ENCODE peak calls at places on chromosomes 4 and X, in six cellular contexts. N, P, F, Y, Q and X are unnamed samples.

GRCh38 chr4:181281451-181281850 is 961.8 kb upstream of the TENM3 start:
- DNase-seq in F (no peak), N (no peak), Q (no peak), Y (no peak), P (no peak), X (no peak)

GRCh38 chrX:119726900-119727555 is 31.4 kb upstream of the SOWAHD start:
- DNase-seq in Y (no peak), P (peak), Q (no peak), F (no peak), N (no peak), X (no peak)

GRCh38 chr4:84529169-84529751 is 30.2 kb upstream of the NKX6-1 start:
- DNase-seq in Q (peak), P (peak), N (no peak), Y (no peak), F (peak), X (no peak)

GRCh38 chr4:70932984-70933383 is 30.8 kb downstream of the MOB1B start:
- DNase-seq in N (no peak), Y (no peak), Q (no peak), F (no peak), P (no peak), X (no peak)

GRCh38 chr4:146336413-146336807 is 122.1 kb downstream of the REELD1 start:
- DNase-seq in Y (no peak), P (peak), F (no peak), N (no peak), Q (peak), X (no peak)

GRCh38 chrX:78619829-78620228 is 39.3 kb downstream of the RTL3 start:
- DNase-seq in P (no peak), F (no peak), Y (no peak), N (no peak), Q (no peak), X (no peak)

GRCh38 chr4:158805628-158806471 is 37.0 kb downstream of the FNIP2 start:
- DNase-seq in P (no peak), F (no peak), N (no peak), Q (no peak), Y (no peak), X (no peak)

GRCh38 chr4:143399113-143399949 is 62.7 kb downstream of the GAB1 start:
- DNase-seq in Y (no peak), Q (peak), N (no peak), F (peak), P (peak), X (no peak)

GRCh38 chrX:115892787-115893671 is 277.5 kb upstream of the AGTR2 start:
- DNase-seq in F (peak), Q (peak), P (peak), N (peak), Y (peak), X (peak)

GRCh38 chr4:73448448-73449203 is 12.6 kb downstream of the AFP start:
- DNase-seq in Y (no peak), F (no peak), P (no peak), N (no peak), Q (no peak), X (no peak)

GRCh38 chrX:129717902-129718301 is 20.9 kb upstream of the XPNPEP2 start:
- DNase-seq in F (no peak), Q (no peak), N (no peak), P (no peak), Y (no peak), X (no peak)

GRCh38 chr4:8373270-8373972 is 67.1 kb downstream of the ACOX3 start:
- DNase-seq in N (no peak), F (no peak), Y (no peak), P (no peak), Q (no peak), X (no peak)

GRCh38 chr4:118224239-118224829 is 128.5 kb downstream of the PRSS12 start:
- DNase-seq in P (peak), Q (peak), Y (no peak), N (no peak), F (peak), X (no peak)

GRCh38 chr4:103754844-103755243 is 35.1 kb upstream of the TACR3 start:
- DNase-seq in F (no peak), P (no peak), Q (peak), N (no peak), Y (no peak), X (no peak)

GRCh38 chrX:52424658-52425057 is 55.8 kb downstream of the XAGE2 start:
- DNase-seq in Y (no peak), Q (no peak), P (no peak), N (no peak), F (no peak), X (no peak)

GRCh38 chr4:105624530-105624929 is 72.1 kb downstream of the ARHGEF38 start:
- DNase-seq in Y (no peak), P (no peak), F (no peak), Q (no peak), N (no peak), X (no peak)
- TF ChIP-seq ATF3 in Y (no peak), P (no peak), F (no peak), Q (no peak), N (no peak), X (no peak)

DNA sequence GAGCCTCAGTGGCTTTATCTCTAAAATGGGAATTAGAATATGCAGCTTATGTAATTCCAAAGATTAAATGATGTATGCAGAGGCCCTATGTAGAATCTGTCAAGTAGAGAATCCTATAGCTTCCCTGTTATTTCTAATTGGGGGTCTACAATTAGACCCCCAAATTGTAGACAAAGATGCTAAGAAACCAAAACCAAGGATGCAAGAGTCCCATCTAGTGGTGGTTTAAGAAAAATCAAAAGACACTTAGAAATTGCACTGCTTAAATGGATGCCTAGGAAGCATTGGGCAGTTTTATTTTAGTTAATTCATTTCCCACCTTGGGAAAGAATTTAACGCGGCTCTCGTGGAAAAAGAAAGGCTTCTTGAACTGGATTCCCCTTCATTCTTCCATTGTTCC is 115.2 kb downstream of the GABRA2 start:
- DNase-seq in Q (peak), Y (no peak), F (no peak), N (no peak), P (peak), X (no peak)
- TF ChIP-seq ATF3 in Q (no peak), Y (no peak), F (no peak), N (no peak), P (no peak), X (no peak)

GRCh38 chrX:131739823-131740222 is 195.9 kb downstream of the OR13H1 start:
- DNase-seq in P (peak), Q (peak), Y (no peak), N (no peak), F (no peak), X (no peak)
- TF ChIP-seq ATF3 in P (no peak), Q (no peak), Y (no peak), N (no peak), F (no peak), X (no peak)

GRCh38 chrX:151789179-151789800 is 54.7 kb downstream of the CNGA2 start:
- DNase-seq in N (no peak), P (peak), Q (no peak), F (no peak), Y (no peak), X (no peak)
- TF ChIP-seq ATF3 in N (no peak), P (no peak), Q (no peak), F (no peak), Y (no peak), X (no peak)

GRCh38 chr4:154911097-154911496 is 130.0 kb downstream of the RBM46 start:
- DNase-seq in N (no peak), P (no peak), Q (peak), Y (no peak), F (no peak), X (no peak)

GRCh38 chr4:154911608-154912098 is 130.6 kb downstream of the RBM46 start:
- DNase-seq in Y (no peak), Q (no peak), N (no peak), P (no peak), F (no peak), X (no peak)

DNA sequence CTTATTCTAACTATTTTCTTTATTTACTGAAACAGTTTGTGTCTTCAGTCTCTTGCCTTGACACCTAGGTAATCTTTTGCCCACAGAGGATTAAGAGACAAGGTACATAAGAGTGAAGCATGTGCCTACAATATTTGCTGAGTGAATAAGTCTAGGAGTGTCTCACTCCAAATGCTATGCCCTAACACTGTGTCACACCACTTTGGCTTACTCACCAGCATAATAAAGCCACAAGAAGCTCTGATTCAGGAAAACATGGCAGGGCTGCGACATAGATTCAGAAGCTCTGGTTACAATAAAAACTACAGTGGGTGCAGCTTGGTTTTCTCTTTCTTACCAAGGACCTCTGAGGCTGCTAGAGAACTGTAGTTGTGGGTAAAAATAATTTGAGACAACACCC is 127.1 kb downstream of the RBM46 start:
- DNase-seq in N (no peak), Q (no peak), P (no peak), Y (no peak), F (no peak), X (no peak)
- TF ChIP-seq ATF3 in N (no peak), Q (no peak), P (no peak), Y (no peak), F (no peak), X (no peak)

DNA sequence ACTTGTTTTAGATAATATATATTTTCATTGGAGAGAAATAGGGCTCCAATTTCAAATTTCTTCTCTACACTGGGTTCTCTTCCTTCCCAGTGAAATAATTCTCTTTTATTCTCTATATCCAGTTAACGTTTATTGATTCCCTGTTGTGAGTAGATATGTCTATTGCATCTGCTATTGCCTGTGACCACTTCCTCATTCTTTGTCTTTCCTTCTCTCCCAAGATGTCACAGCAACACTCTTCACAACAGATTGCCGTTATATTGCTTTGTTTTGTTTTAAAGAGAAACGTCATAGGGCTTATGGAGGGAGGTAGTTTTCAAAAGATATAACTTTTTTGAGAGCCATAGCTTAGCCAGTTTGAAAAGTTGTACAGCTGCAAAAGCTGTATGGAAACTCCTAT is 343.8 kb downstream of the ARHGAP24 start:
- DNase-seq in P (no peak), Q (no peak), F (no peak), N (no peak), Y (no peak), X (no peak)
- TF ChIP-seq ATF3 in P (no peak), Q (no peak), F (no peak), N (no peak), Y (no peak), X (no peak)

DNA sequence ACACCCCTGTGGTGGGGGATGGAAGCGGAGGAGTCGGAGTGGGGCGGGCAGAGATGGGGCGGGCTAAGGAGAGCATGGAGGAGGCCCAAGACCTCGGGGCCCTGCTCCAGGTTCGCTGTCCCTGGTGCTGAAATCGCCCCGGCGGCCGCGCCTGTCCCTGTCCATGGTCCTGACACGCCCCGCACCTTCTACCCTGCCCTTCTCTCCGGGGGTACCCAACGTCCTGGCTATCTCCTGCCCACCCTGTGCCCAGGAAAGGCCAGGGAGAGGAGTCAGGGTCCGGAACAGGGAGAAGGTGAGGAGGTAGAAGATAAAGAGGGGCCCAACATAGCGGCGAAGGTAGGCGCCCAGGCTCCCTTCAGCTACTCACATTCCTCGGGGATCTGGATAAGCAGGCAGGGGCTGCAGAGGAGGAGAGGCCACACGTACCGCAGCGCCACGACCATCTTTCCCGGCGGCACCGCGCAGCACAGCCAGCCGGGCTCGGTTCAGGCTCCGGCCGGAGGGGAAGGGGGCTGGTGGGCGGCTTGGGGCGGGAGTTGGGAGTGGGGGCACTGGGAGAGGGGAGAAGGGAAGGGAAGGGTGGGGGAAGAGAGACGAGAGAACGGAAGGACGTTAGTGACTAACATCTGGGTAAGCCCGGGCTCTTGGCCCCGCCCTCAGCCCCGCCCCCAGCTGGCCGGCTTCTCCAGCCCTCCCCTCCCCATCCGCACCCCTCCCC is 10.4 kb downstream of the L1CAM start:
- DNase-seq in Y (no peak), F (no peak), Q (no peak), N (peak), P (peak), X (peak)
- TF ChIP-seq ATF3 in Y (no peak), F (no peak), Q (peak), N (peak), P (no peak), X (no peak)